ENCODE peak calls at places on chromosomes 12 and 14, in seven cellular contexts. T is fibroblast of mammary gland; R is IMR-90; S is CD8-positive, alpha-beta T cell; Q is naive thymus-derived CD4-positive, alpha-beta T cell; O is A549; F is PC-3. K is an unnamed sample.

GRCh38 chr14:106518054-106518943 is 991.9 kb downstream of the TMEM121 start:
- DNase-seq in T (no peak), R (no peak), S (peak), Q (peak), O (no peak), F (no peak), K (no peak)

GRCh38 chr12:74021937-74022336 is 515.7 kb upstream of the ATXN7L3B start:
- DNase-seq in T (peak), R (no peak), S (no peak), Q (no peak), O (peak), F (peak), K (peak)

GRCh38 chr12:16012086-16012485 is 101.0 kb downstream of the DERA start:
- DNase-seq in T (peak), R (peak), S (no peak), Q (no peak), O (no peak), F (no peak), K (no peak)

GRCh38 chr12:55724226-55724939 is 4.2 kb downstream of the RDH5 start:
- DNase-seq in T (peak), R (peak), S (peak), Q (peak), O (peak), F (peak), K (no peak)

GRCh38 chr12:117552971-117553370 is 191.5 kb upstream of the NOS1 start:
- DNase-seq in T (peak), R (no peak), S (no peak), Q (no peak), O (no peak), F (peak), K (no peak)

GRCh38 chr12:19190292-19191031 is 60.9 kb downstream of the PLEKHA5 start:
- DNase-seq in T (peak), R (peak), S (no peak), Q (no peak), O (no peak), F (peak), K (no peak)

GRCh38 chr14:103616635-103617300 is 12.2 kb upstream of the KLC1 start:
- DNase-seq in T (no peak), R (no peak), S (no peak), Q (no peak), O (no peak), F (no peak), K (no peak)

GRCh38 chr12:119115296-119115905 is 63.3 kb upstream of the HSPB8 start:
- DNase-seq in T (peak), R (peak), S (no peak), Q (no peak), O (peak), F (peak), K (no peak)

GRCh38 chr12:43883311-43883710 is 47.4 kb downstream of the TMEM117 start:
- DNase-seq in T (no peak), R (no peak), S (no peak), Q (no peak), O (no peak), F (no peak), K (no peak)

GRCh38 chr12:42450248-42450647 is 124.3 kb downstream of the PPHLN1 start:
- DNase-seq in T (peak), R (peak), S (no peak), Q (no peak), O (no peak), F (peak), K (no peak)

GRCh38 chr12:105892362-105892910 is 246.3 kb downstream of the NUAK1 start:
- DNase-seq in T (no peak), R (no peak), S (no peak), Q (no peak), O (no peak), F (no peak), K (no peak)

GRCh38 chr12:133130038-133130807 is at the start of the genes ZNF10 and ZNF891:
- DNase-seq in T (peak), R (peak), S (peak), Q (peak), O (peak), F (peak), K (peak)

GRCh38 chr12:95790912-95791849 is 617 bp upstream of the NTN4 start:
- DNase-seq in T (no peak), R (peak), S (peak), Q (peak), O (peak), F (peak), K (no peak)

GRCh38 chr12:2877959-2878732 is 1.1 kb downstream of the RHNO1 start:
- DNase-seq in T (peak), R (peak), S (no peak), Q (no peak), O (no peak), F (no peak), K (no peak)

GRCh38 chr14:51576112-51576420 is 75.6 kb upstream of the FRMD6 start:
- DNase-seq in T (peak), R (peak), S (no peak), Q (no peak), O (no peak), F (no peak), K (no peak)

GRCh38 chr12:103832048-103832798 is 8.8 kb downstream of the NT5DC3 start:
- DNase-seq in T (no peak), R (no peak), S (no peak), Q (no peak), O (no peak), F (no peak), K (no peak)

GRCh38 chr14:100873083-100873482 is 30.4 kb downstream of the RTL1 start:
- DNase-seq in T (no peak), R (no peak), S (no peak), Q (no peak), O (no peak), F (no peak), K (no peak)

GRCh38 chr12:96442906-96443305 is 42.7 kb upstream of the CDK17 start:
- DNase-seq in T (no peak), R (no peak), S (no peak), Q (no peak), O (no peak), F (no peak), K (no peak)

GRCh38 chr14:67417633-67418032 is 5.7 kb upstream of the PLEK2 start:
- DNase-seq in T (no peak), R (peak), S (no peak), Q (no peak), O (no peak), F (no peak), K (no peak)

GRCh38 chr14:56004323-56004722 is 113.9 kb upstream of the PELI2 start:
- DNase-seq in T (peak), R (no peak), S (no peak), Q (no peak), O (no peak), F (no peak), K (no peak)
- H3K4me3 ChIP-seq in T (no peak), R (no peak), S (no peak), Q (no peak), O (no peak), F (no peak), K (no peak)

GRCh38 chr14:72883963-72884362 is 9.9 kb downstream of the DPF3 start:
- DNase-seq in T (no peak), R (peak), S (no peak), Q (peak), O (no peak), F (peak), K (no peak)
- H3K4me3 ChIP-seq in T (no peak), R (no peak), S (no peak), Q (no peak), O (no peak), F (no peak), K (no peak)

GRCh38 chr14:74953686-74954085 is 1.7 kb downstream of the PGF start:
- DNase-seq in T (no peak), R (no peak), S (no peak), Q (no peak), O (no peak), F (no peak), K (no peak)
- H3K4me3 ChIP-seq in T (no peak), R (no peak), S (no peak), Q (no peak), O (no peak), F (no peak), K (peak)

GRCh38 chr14:21382095-21382494 is 1.7 kb downstream of the SUPT16H start:
- DNase-seq in T (no peak), R (no peak), S (no peak), Q (no peak), O (no peak), F (no peak), K (no peak)
- H3K4me3 ChIP-seq in T (peak), R (no peak), S (no peak), Q (no peak), O (peak), F (peak), K (peak)

DNA sequence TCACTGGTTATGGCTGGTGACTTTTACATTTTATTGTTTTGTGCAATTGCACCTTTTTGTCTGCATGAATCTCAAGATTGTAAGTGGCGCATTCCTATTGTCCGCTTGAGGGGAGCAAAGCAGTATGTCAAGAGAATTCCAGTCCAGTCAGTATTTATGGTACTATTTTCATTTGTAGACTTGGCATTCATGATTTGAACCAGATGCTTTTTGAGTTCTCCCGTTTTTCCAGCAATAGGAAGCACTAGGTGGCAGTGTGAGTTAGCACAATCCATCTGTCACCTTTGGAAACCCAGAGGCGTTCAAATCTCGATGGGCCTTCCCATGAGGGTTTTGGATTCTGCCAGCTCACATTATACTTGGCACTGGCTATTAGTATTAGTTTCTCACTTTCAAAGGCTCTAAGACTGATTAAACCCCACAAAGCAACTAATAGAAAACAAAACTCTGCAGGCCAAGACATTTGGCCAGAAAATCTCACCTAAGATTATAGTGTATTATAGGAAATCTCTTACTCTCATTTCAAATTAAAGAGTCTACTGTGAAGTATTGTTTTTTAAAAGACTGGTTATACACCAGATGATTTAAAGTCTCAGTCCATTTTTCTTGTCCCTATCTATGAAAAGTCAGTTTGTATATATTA is 2.2 kb downstream of the DACT1 start:
- DNase-seq in T (peak), R (peak), S (no peak), Q (no peak), O (peak), F (peak), K (peak)
- H3K4me3 ChIP-seq in T (no peak), R (peak), S (no peak), Q (no peak), O (no peak), F (no peak), K (no peak)

GRCh38 chr12:4320859-4321701 is at the start of gene TIGAR:
- DNase-seq in T (peak), R (peak), S (peak), Q (peak), O (peak), F (peak), K (peak)

GRCh38 chr12:4322789-4323188 is 1.8 kb downstream of the TIGAR start:
- DNase-seq in T (no peak), R (no peak), S (no peak), Q (no peak), O (no peak), F (no peak), K (no peak)

GRCh38 chr12:4325984-4326383 is 5.0 kb downstream of the TIGAR start:
- DNase-seq in T (no peak), R (no peak), S (no peak), Q (no peak), O (no peak), F (no peak), K (no peak)

GRCh38 chr12:4324366-4324765 is 3.4 kb downstream of the TIGAR start:
- DNase-seq in T (no peak), R (no peak), S (no peak), Q (no peak), O (no peak), F (no peak), K (no peak)

DNA sequence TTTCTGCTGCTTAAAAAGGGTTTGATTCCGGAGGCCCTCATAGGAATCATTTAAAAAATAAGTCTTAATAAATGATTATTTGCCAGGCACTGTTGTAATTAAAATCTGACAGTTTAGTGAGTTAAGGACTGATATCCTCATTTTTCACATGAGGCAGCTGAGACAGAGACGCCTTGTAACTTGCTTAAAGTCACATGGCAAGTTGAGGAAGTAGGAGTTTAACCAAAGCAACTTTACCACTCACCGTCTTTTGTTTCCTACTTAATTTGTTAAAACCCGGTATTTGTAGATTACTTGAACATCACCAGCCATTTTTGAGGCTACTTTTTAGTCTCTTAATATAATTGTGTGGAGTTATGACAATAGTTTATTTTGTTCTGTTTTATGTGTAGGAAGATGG is 2.4 kb downstream of the TIGAR start:
- DNase-seq in T (no peak), R (no peak), S (no peak), Q (no peak), O (no peak), F (no peak), K (no peak)
- H3K4me3 ChIP-seq in T (no peak), R (no peak), S (no peak), Q (no peak), O (no peak), F (no peak), K (no peak)

K was measured in HFF-Myc.